ENCODE peak calls at places on chromosome 21, in ten cellular contexts. A, D, Q, T, J, P, B, V, F and R are unnamed samples.
A peak's percentile ranks its signal among the peaks of the same experiment; 100 is the strongest.

GRCh38 chr21:35988396-35989140 is 71.8 kb downstream of the SETD4 start:
- DNase-seq in A (peak; percentile 86), D (no peak), Q (no peak), T (no peak), J (no peak), P (no peak), B (no peak), V (no peak), F (no peak), R (no peak)

GRCh38 chr21:36069713-36070573 is at the start of gene CBR1:
- DNase-seq in A (peak; percentile 95), D (peak; percentile 97), Q (peak; percentile 90), T (peak; percentile 96), J (peak; percentile 22), P (peak; percentile 97), B (peak; percentile 98), V (peak; percentile 90), F (peak; percentile 86), R (peak; percentile 69)

GRCh38 chr21:36430841-36431240 is 45.6 kb downstream of the CHAF1B start:
- DNase-seq in A (no peak), D (no peak), Q (no peak), T (peak; percentile 48), J (no peak), P (no peak), B (no peak), V (no peak), F (no peak), R (no peak)

GRCh38 chr21:22855581-22855980 is 1857.4 kb downstream of the NCAM2 start:
- DNase-seq in A (no peak), D (no peak), Q (peak; percentile 53), T (no peak), J (no peak), P (no peak), B (no peak), V (no peak), F (peak; percentile 35), R (no peak)

GRCh38 chr21:42474982-42475381 is 21.0 kb downstream of the RSPH1 start:
- DNase-seq in A (no peak), D (no peak), Q (no peak), T (no peak), J (no peak), P (no peak), B (peak; percentile 44), V (no peak), F (peak; percentile 23), R (no peak)

GRCh38 chr21:42731264-42732032 is 78.0 kb downstream of the PDE9A start:
- DNase-seq in A (no peak), D (no peak), Q (peak; percentile 83), T (no peak), J (no peak), P (no peak), B (peak; percentile 94), V (no peak), F (peak; percentile 67), R (no peak)

GRCh38 chr21:37483776-37484175 is 117.2 kb downstream of the DYRK1A start:
- DNase-seq in A (no peak), D (no peak), Q (no peak), T (no peak), J (no peak), P (no peak), B (no peak), V (no peak), F (no peak), R (no peak)

GRCh38 chr21:20739421-20739820 is 258.8 kb upstream of the NCAM2 start:
- DNase-seq in A (peak; percentile 41), D (no peak), Q (peak; percentile 13), T (no peak), J (peak; percentile 19), P (no peak), B (no peak), V (no peak), F (peak; percentile 4), R (no peak)

GRCh38 chr21:37060296-37060695 is 12.6 kb downstream of the PIGP start:
- DNase-seq in A (peak; percentile 96), D (peak; percentile 57), Q (peak; percentile 81), T (peak; percentile 93), J (no peak), P (no peak), B (no peak), V (no peak), F (peak; percentile 56), R (no peak)

GRCh38 chr21:38817371-38818335 is 11.9 kb downstream of the ETS2 start:
- DNase-seq in A (no peak), D (no peak), Q (peak; percentile 68), T (peak; percentile 68), J (no peak), P (no peak), B (peak; percentile 62), V (no peak), F (peak; percentile 72), R (no peak)

GRCh38 chr21:28106370-28106890 is 886.2 kb downstream of the LTN1 start:
- DNase-seq in A (no peak), D (no peak), Q (no peak), T (no peak), J (no peak), P (no peak), B (no peak), V (no peak), F (no peak), R (no peak)
- TF ChIP-seq CTCF in A (no peak), D (no peak), Q (no peak), T (no peak), J (no peak), P (no peak), B (no peak), V (no peak), F (no peak), R (no peak)

DNA sequence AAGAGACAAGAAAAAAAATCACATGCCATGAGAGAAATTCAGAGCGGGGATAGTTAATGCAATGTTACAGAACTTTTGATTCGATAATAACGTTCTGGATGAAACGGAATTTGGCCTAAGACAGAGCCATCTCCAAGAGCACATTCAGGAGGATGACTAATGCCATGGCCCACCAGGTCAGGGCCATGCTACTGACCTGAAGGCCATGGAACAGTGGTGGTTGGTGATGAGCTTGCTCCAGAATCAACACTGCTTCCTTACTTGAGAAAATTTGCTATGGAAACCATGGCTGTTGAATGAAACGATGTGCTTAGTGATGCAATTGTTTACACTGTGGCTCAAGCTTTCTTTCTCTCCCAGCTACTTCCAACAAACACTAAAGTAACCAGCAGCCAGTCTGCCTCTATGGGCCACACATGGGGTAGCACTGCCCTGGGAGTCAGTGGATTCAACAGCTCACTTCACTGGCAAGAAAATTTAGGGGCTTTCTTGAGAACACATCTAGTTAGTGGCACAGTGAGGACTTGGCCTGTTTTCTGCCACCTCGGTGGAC is 299.1 kb downstream of the PCP4 start:
- DNase-seq in A (no peak), D (no peak), Q (no peak), T (no peak), J (no peak), P (no peak), B (no peak), V (no peak), F (no peak), R (no peak)
- TF ChIP-seq CTCF in A (no peak), D (no peak), Q (no peak), T (no peak), J (no peak), P (no peak), B (no peak), V (no peak), F (no peak), R (no peak)

DNA sequence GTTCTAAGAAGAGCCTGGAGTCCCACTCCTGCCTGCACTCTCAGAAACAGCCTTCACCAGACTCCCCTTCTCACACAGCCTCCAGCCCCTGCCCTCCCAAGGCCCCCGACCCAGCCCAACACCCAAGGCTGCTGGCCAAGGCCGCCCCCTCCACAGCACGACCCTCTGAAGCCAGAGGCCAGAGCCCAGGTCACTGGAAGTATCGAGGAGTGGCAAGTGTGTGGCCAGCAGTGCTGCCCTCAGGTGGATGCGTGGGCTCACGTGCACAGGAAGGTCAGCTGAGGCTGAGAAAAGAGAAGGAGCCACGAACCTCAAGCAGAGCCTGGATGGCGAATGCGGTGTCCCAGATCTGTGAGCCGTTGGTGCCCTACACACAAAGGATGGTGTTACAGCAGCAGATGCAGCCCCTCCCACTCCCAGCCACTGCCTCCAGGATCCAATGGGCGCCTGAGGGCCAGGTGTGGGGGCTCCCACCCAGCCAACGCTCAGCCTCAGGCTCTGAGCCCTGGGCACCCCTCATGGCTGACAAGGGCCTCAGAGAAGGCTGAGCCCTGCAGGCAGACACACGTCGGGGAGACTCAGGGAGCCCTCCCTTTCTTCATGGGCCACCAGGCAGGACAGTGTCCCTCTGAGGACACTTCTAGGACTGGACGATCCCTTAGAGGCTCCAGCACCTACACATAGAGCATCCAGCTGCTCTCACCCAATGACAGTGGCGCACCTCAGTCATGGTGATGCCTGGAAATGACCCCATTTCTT is 18.0 kb downstream of the LSS start:
- DNase-seq in A (no peak), D (no peak), Q (no peak), T (no peak), J (no peak), P (peak; percentile 28), B (peak; percentile 54), V (no peak), F (no peak), R (no peak)
- TF ChIP-seq CTCF in A (no peak), D (no peak), Q (no peak), T (no peak), J (no peak), P (no peak), B (no peak), V (no peak), F (no peak), R (no peak)

GRCh38 chr21:45011426-45011825 is 63.0 kb upstream of the ADARB1 start:
- DNase-seq in A (no peak), D (peak; percentile 17), Q (no peak), T (no peak), J (no peak), P (peak; percentile 23), B (peak; percentile 58), V (no peak), F (no peak), R (no peak)

GRCh38 chr21:45010860-45011259 is 63.5 kb upstream of the ADARB1 start:
- DNase-seq in A (no peak), D (peak; percentile 10), Q (no peak), T (no peak), J (no peak), P (peak; percentile 21), B (peak; percentile 64), V (no peak), F (no peak), R (no peak)

GRCh38 chr21:45009616-45010015 is 64.8 kb upstream of the ADARB1 start:
- DNase-seq in A (no peak), D (no peak), Q (no peak), T (no peak), J (no peak), P (no peak), B (no peak), V (no peak), F (no peak), R (no peak)

GRCh38 chr21:45011911-45012660 is 62.3 kb upstream of the ADARB1 start:
- DNase-seq in A (peak; percentile 52), D (peak; percentile 37), Q (peak; percentile 83), T (peak; percentile 89), J (peak; percentile 51), P (peak; percentile 36), B (peak; percentile 78), V (no peak), F (peak; percentile 98), R (no peak)

DNA sequence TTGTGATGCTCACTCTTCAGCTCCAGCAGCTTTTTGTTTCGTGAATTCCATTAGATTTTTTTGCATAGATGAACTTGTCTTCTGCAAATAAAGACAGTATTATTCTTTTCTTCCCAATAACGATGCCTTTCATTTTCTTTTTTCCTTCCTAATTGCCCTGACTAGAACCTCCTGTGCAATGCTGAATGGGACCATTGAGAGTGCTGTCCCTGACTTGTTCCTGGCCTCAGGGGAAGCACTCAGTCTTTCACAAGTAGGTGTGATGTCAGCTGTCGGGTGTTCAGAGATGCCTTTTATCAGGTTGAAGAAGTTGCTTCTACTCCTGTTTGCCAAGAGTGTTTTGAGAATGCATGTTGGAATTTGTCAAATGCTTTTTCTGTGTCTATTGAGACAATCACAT is 64.3 kb upstream of the ADARB1 start:
- DNase-seq in A (no peak), D (no peak), Q (peak; percentile 61), T (peak; percentile 16), J (no peak), P (no peak), B (no peak), V (no peak), F (peak; percentile 42), R (no peak)
- TF ChIP-seq CTCF in A (no peak), D (no peak), Q (no peak), T (no peak), J (no peak), P (no peak), B (no peak), V (no peak), F (no peak), R (no peak)